ENCODE peak calls at places on chromosomes 6 and 20, in eight cellular contexts. H, E, P, T, D, R, L and I are unnamed samples.

GRCh38 chr6:46917002-46917401 is 4.7 kb downstream of the ADGRF5 start:
- DNase-seq in H (no peak), E (no peak), P (no peak), T (no peak), D (no peak), R (no peak), L (no peak), I (no peak)

GRCh38 chr6:111522393-111523020 is 39.5 kb upstream of the REV3L start:
- DNase-seq in H (no peak), E (no peak), P (no peak), T (no peak), D (no peak), R (no peak), L (no peak), I (peak)

GRCh38 chr6:132607544-132608233 is 16.4 kb downstream of the TAAR2 start:
- DNase-seq in H (no peak), E (no peak), P (no peak), T (no peak), D (no peak), R (no peak), L (no peak), I (peak)

GRCh38 chr6:15893556-15894253 is 230.9 kb upstream of the DTNBP1 start:
- DNase-seq in H (no peak), E (no peak), P (no peak), T (no peak), D (no peak), R (peak), L (no peak), I (peak)

GRCh38 chr20:44711237-44711636 is 3.9 kb upstream of the CCN5 start:
- DNase-seq in H (no peak), E (no peak), P (peak), T (no peak), D (peak), R (no peak), L (no peak), I (no peak)

GRCh38 chr20:39195495-39196129 is 233.5 kb downstream of the DHX35 start:
- DNase-seq in H (no peak), E (peak), P (no peak), T (no peak), D (no peak), R (no peak), L (no peak), I (no peak)

GRCh38 chr20:50221501-50222323 is 31.1 kb downstream of the CEBPB start:
- DNase-seq in H (no peak), E (no peak), P (peak), T (no peak), D (no peak), R (no peak), L (no peak), I (no peak)

GRCh38 chr6:155122199-155122950 is 127.3 kb downstream of the TIAM2 start:
- DNase-seq in H (no peak), E (no peak), P (no peak), T (no peak), D (no peak), R (no peak), L (no peak), I (no peak)

GRCh38 chr20:41054463-41055230 is 26.0 kb downstream of the TOP1 start:
- DNase-seq in H (no peak), E (no peak), P (no peak), T (no peak), D (no peak), R (no peak), L (no peak), I (peak)

GRCh38 chr6:31356216-31356945 is 598 bp downstream of the HLA-B start:
- DNase-seq in H (peak), E (no peak), P (peak), T (peak), D (peak), R (no peak), L (peak), I (peak)

GRCh38 chr6:56671160-56671559 is 28.5 kb upstream of the DST start:
- DNase-seq in H (no peak), E (no peak), P (no peak), T (no peak), D (no peak), R (no peak), L (no peak), I (peak)

GRCh38 chr6:132818404-132819359 is 4.3 kb downstream of the RPS12 start:
- DNase-seq in H (no peak), E (no peak), P (no peak), T (no peak), D (no peak), R (no peak), L (no peak), I (no peak)

GRCh38 chr6:31680226-31680840 is 534 bp downstream of the LY6G5C start:
- DNase-seq in H (no peak), E (no peak), P (no peak), T (no peak), D (no peak), R (no peak), L (no peak), I (no peak)

GRCh38 chr20:44745122-44745521 is 543 bp upstream of the KCNK15 start:
- DNase-seq in H (no peak), E (no peak), P (no peak), T (no peak), D (no peak), R (no peak), L (no peak), I (no peak)

GRCh38 chr6:23320588-23320987 is 751.2 kb downstream of the HDGFL1 start:
- DNase-seq in H (no peak), E (no peak), P (no peak), T (no peak), D (no peak), R (no peak), L (no peak), I (no peak)

GRCh38 chr6:43476744-43477143 is 626 bp upstream of the TJAP1 start:
- DNase-seq in H (no peak), E (no peak), P (no peak), T (no peak), D (no peak), R (no peak), L (no peak), I (no peak)

GRCh38 chr6:132289761-132290160 is 111.5 kb downstream of the MOXD1 start:
- DNase-seq in H (no peak), E (no peak), P (no peak), T (no peak), D (no peak), R (no peak), L (no peak), I (no peak)

GRCh38 chr6:24927234-24927955 is 8.4 kb downstream of the RIPOR2 start:
- DNase-seq in H (no peak), E (no peak), P (no peak), T (no peak), D (no peak), R (no peak), L (no peak), I (no peak)
- H3K4me3 ChIP-seq in H (no peak), E (no peak), P (no peak), T (no peak), D (no peak), R (no peak), L (peak), I (no peak)

GRCh38 chr6:11229267-11230043 is 3.0 kb downstream of the NEDD9 start:
- DNase-seq in H (no peak), E (peak), P (no peak), T (no peak), D (no peak), R (no peak), L (no peak), I (peak)
- H3K27ac ChIP-seq in H (peak), E (no peak), P (peak), T (peak), D (peak), R (no peak), L (no peak), I (peak)

GRCh38 chr6:35638679-35639078 is 50.0 kb downstream of the FKBP5 start:
- DNase-seq in H (no peak), E (no peak), P (no peak), T (no peak), D (no peak), R (no peak), L (no peak), I (no peak)

GRCh38 chr6:35647400-35647799 is 41.3 kb downstream of the FKBP5 start:
- DNase-seq in H (no peak), E (no peak), P (no peak), T (no peak), D (no peak), R (no peak), L (no peak), I (no peak)

GRCh38 chr6:35640017-35640664 is 48.6 kb downstream of the FKBP5 start:
- DNase-seq in H (no peak), E (no peak), P (no peak), T (no peak), D (no peak), R (no peak), L (no peak), I (no peak)

GRCh38 chr6:35642471-35643161 is 46.1 kb downstream of the FKBP5 start:
- DNase-seq in H (no peak), E (no peak), P (no peak), T (no peak), D (no peak), R (no peak), L (no peak), I (no peak)

DNA sequence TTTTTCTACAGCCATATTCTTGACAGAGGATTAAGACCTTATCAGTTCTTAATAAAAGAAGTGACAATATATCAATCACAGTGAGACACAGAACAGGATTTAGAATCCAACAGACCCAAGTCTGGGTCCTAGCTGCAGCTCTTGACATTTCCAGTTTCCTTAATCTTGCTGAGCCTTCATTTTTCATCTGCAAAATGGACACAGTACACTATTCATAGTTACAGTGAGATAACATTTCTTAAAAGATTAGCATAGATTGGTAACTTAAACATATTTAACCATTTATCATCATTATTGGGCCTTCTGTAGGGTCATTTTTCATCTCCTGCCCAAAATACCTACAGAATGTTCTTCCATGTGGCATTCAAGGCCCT is 45.6 kb downstream of the FKBP5 start:
- DNase-seq in H (no peak), E (no peak), P (no peak), T (no peak), D (no peak), R (no peak), L (no peak), I (no peak)
- H3K4me3 ChIP-seq in H (no peak), E (no peak), P (no peak), T (no peak), D (no peak), R (no peak), L (no peak), I (no peak)

GRCh38 chr20:14984768-14985622 is 647.6 kb upstream of the FLRT3 start:
- DNase-seq in H (no peak), E (no peak), P (no peak), T (peak), D (no peak), R (no peak), L (no peak), I (peak)
- H3K27ac ChIP-seq in H (peak), E (no peak), P (no peak), T (peak), D (no peak), R (no peak), L (no peak), I (peak)

DNA sequence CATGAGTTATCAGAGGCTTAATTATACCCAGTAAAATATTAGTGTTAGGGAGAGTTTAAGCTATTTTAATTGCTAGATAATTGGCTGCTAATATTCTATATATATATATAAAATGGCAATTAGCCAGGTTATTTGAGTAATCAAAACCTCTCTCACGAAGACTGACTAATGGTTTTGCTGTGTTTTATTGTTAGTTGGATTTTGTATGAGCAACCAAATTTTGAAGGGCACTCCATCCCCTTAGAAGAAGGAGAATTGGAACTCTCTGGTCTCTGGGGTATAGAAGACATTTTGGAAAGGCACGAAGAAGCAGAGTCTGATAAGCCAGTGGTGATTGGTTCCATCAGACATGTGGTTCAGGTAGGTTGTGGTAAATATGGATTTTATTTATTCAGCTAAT is 102.2 kb downstream of the RTN4IP1 start:
- DNase-seq in H (no peak), E (no peak), P (no peak), T (no peak), D (no peak), R (no peak), L (no peak), I (peak)
- H3K4me3 ChIP-seq in H (no peak), E (no peak), P (no peak), T (no peak), D (no peak), R (no peak), L (no peak), I (no peak)

GRCh38 chr20:17598013-17598550 is 28.2 kb downstream of the DSTN start:
- DNase-seq in H (no peak), E (no peak), P (no peak), T (no peak), D (no peak), R (no peak), L (no peak), I (no peak)
- H3K27ac ChIP-seq in H (peak), E (no peak), P (no peak), T (no peak), D (no peak), R (no peak), L (no peak), I (no peak)